ENCODE peak calls at places on chromosomes 3 and 15, in ten cellular contexts. F is mammary epithelial cell, M is neuronal stem cell, R is GM23338, T is endothelial cell of umbilical vein, H is SK-N-SH, A is PC-3, Q is IMR-90, L is A549, C is fibroblast of lung. U is an unnamed sample.

GRCh38 chr3:143826296-143826695 is 22.0 kb downstream of the SLC9A9 start:
- DNase-seq in F (no peak), M (no peak), R (no peak), T (no peak), H (no peak), A (no peak), Q (no peak), L (no peak), C (no peak), U (no peak)

GRCh38 chr3:71360170-71360569 is 223.4 kb downstream of the FOXP1 start:
- DNase-seq in F (no peak), M (no peak), R (no peak), T (no peak), H (no peak), A (no peak), Q (no peak), L (no peak), C (no peak), U (no peak)

GRCh38 chr3:23435318-23435717 is 232.2 kb downstream of the UBE2E2 start:
- DNase-seq in F (no peak), M (no peak), R (peak), T (no peak), H (no peak), A (no peak), Q (no peak), L (no peak), C (peak), U (no peak)

GRCh38 chr3:32495609-32496008 is 7.0 kb downstream of the CMTM6 start:
- DNase-seq in F (peak), M (no peak), R (no peak), T (no peak), H (no peak), A (no peak), Q (no peak), L (no peak), C (no peak), U (no peak)

GRCh38 chr3:127512256-127512655 is 78.3 kb downstream of the TPRA1 start:
- DNase-seq in F (no peak), M (no peak), R (no peak), T (no peak), H (no peak), A (no peak), Q (no peak), L (no peak), C (no peak), U (no peak)

GRCh38 chr15:79475312-79475711 is 43.2 kb downstream of the MINAR1 start:
- DNase-seq in F (peak), M (no peak), R (no peak), T (no peak), H (no peak), A (no peak), Q (peak), L (no peak), C (peak), U (no peak)

GRCh38 chr3:126557415-126557745 is 1.4 kb downstream of the C3orf22 start:
- DNase-seq in F (no peak), M (no peak), R (no peak), T (no peak), H (peak), A (no peak), Q (no peak), L (no peak), C (no peak), U (no peak)

GRCh38 chr3:65902304-65902793 is 136.4 kb downstream of the MAGI1 start:
- DNase-seq in F (peak), M (no peak), R (peak), T (no peak), H (no peak), A (no peak), Q (no peak), L (no peak), C (peak), U (no peak)

GRCh38 chr3:4877173-4877787 is 102.0 kb upstream of the BHLHE40 start:
- DNase-seq in F (no peak), M (no peak), R (no peak), T (no peak), H (no peak), A (no peak), Q (no peak), L (no peak), C (no peak), U (no peak)

GRCh38 chr3:90062631-90063200 is 955.3 kb downstream of the EPHA3 start:
- DNase-seq in F (peak), M (no peak), R (no peak), T (no peak), H (no peak), A (no peak), Q (no peak), L (no peak), C (no peak), U (no peak)

GRCh38 chr15:34282384-34282783 is 55.2 kb downstream of the SLC12A6 start:
- DNase-seq in F (no peak), M (no peak), R (no peak), T (no peak), H (no peak), A (no peak), Q (no peak), L (no peak), C (no peak), U (no peak)

GRCh38 chr3:160577551-160578195 is 12.3 kb upstream of the KPNA4 start:
- DNase-seq in F (peak), M (no peak), R (peak), T (peak), H (no peak), A (peak), Q (peak), L (peak), C (peak), U (no peak)

GRCh38 chr3:111035896-111036295 is 35.7 kb upstream of the NECTIN3 start:
- DNase-seq in F (peak), M (no peak), R (no peak), T (no peak), H (no peak), A (no peak), Q (no peak), L (no peak), C (no peak), U (no peak)

GRCh38 chr3:24533557-24534193 is 39.0 kb upstream of the THRB start:
- DNase-seq in F (no peak), M (no peak), R (no peak), T (no peak), H (no peak), A (no peak), Q (no peak), L (no peak), C (no peak), U (no peak)

GRCh38 chr15:68318008-68318835 is 40.7 kb downstream of the FEM1B start:
- DNase-seq in F (no peak), M (no peak), R (no peak), T (no peak), H (no peak), A (no peak), Q (no peak), L (no peak), C (no peak), U (no peak)

GRCh38 chr3:8456118-8456811 is 45.4 kb upstream of the LMCD1 start:
- DNase-seq in F (no peak), M (no peak), R (no peak), T (no peak), H (no peak), A (peak), Q (peak), L (peak), C (peak), U (no peak)

GRCh38 chr15:92915766-92916435 is 15.8 kb downstream of the CHD2 start:
- DNase-seq in F (no peak), M (no peak), R (peak), T (peak), H (no peak), A (no peak), Q (peak), L (no peak), C (peak), U (no peak)

GRCh38 chr3:173395073-173395411 is 2.5 kb upstream of the NLGN1 start:
- DNase-seq in F (no peak), M (no peak), R (no peak), T (peak), H (no peak), A (peak), Q (no peak), L (no peak), C (peak), U (no peak)

GRCh38 chr3:160130950-160131349 is 94.3 kb upstream of the C3orf80 start:
- DNase-seq in F (no peak), M (no peak), R (no peak), T (peak), H (no peak), A (no peak), Q (peak), L (no peak), C (peak), U (no peak)

GRCh38 chr15:67184208-67184925 is 70.1 kb downstream of the AAGAB start:
- DNase-seq in F (no peak), M (no peak), R (no peak), T (no peak), H (no peak), A (no peak), Q (no peak), L (peak), C (no peak), U (no peak)

GRCh38 chr3:71978150-71978721 is 193.3 kb upstream of the PROK2 start:
- DNase-seq in F (no peak), M (no peak), R (no peak), T (no peak), H (peak), A (no peak), Q (no peak), L (no peak), C (no peak), U (no peak)

GRCh38 chr3:157231071-157231470 is 71.1 kb upstream of the CCNL1 start:
- DNase-seq in F (no peak), M (no peak), R (no peak), T (no peak), H (no peak), A (no peak), Q (peak), L (no peak), C (peak), U (no peak)

GRCh38 chr3:39383913-39384664 is 919 bp downstream of the SLC25A38 start:
- DNase-seq in F (peak), M (peak), R (peak), T (peak), H (peak), A (peak), Q (peak), L (peak), C (peak), U (peak)

GRCh38 chr3:46264002-46264401 is 21.7 kb downstream of the CCR3 start:
- DNase-seq in F (no peak), M (no peak), R (no peak), T (no peak), H (no peak), A (no peak), Q (no peak), L (no peak), C (no peak), U (no peak)

GRCh38 chr3:43244694-43245093 is 41.6 kb upstream of the SNRK start:
- DNase-seq in F (no peak), M (no peak), R (no peak), T (no peak), H (no peak), A (no peak), Q (no peak), L (no peak), C (no peak), U (no peak)

GRCh38 chr15:66862878-66863335 is 160.9 kb downstream of the SMAD6 start:
- DNase-seq in F (peak), M (peak), R (peak), T (peak), H (peak), A (peak), Q (peak), L (peak), C (peak), U (peak)

GRCh38 chr3:139357899-139358298 is 14.1 kb downstream of the MRPS22 start:
- DNase-seq in F (no peak), M (no peak), R (no peak), T (no peak), H (no peak), A (no peak), Q (no peak), L (no peak), C (no peak), U (no peak)

GRCh38 chr3:152737021-152737908 is 97.7 kb upstream of the P2RY1 start:
- DNase-seq in F (peak), M (no peak), R (no peak), T (no peak), H (no peak), A (peak), Q (peak), L (peak), C (peak), U (peak)

GRCh38 chr3:94049267-94049666 is 13.4 kb downstream of the DHFR2 start:
- DNase-seq in F (no peak), M (no peak), R (no peak), T (no peak), H (no peak), A (no peak), Q (no peak), L (no peak), C (no peak), U (no peak)

GRCh38 chr3:72892081-72892763 is 4.4 kb downstream of the GXYLT2 start:
- DNase-seq in F (peak), M (no peak), R (no peak), T (no peak), H (no peak), A (peak), Q (peak), L (no peak), C (peak), U (no peak)

GRCh38 chr3:184262166-184262926 is 993 bp upstream of the CAMK2N2 start:
- DNase-seq in F (peak), M (no peak), R (peak), T (peak), H (peak), A (no peak), Q (peak), L (no peak), C (no peak), U (no peak)

GRCh38 chr3:195033531-195034091 is 237.3 kb downstream of the XXYLT1 start:
- DNase-seq in F (no peak), M (no peak), R (no peak), T (peak), H (no peak), A (peak), Q (no peak), L (no peak), C (peak), U (no peak)

GRCh38 chr15:47339800-47340575 is 377.3 kb upstream of the SEMA6D start:
- DNase-seq in F (no peak), M (no peak), R (no peak), T (no peak), H (no peak), A (no peak), Q (peak), L (no peak), C (no peak), U (no peak)

GRCh38 chr3:125683067-125683844 is 88.0 kb upstream of the OSBPL11 start:
- DNase-seq in F (no peak), M (no peak), R (no peak), T (no peak), H (no peak), A (no peak), Q (no peak), L (no peak), C (no peak), U (no peak)

GRCh38 chr3:10330319-10330718 is 9.4 kb upstream of the SEC13 start:
- DNase-seq in F (no peak), M (no peak), R (no peak), T (no peak), H (no peak), A (no peak), Q (no peak), L (no peak), C (no peak), U (no peak)
- H3K4me2 ChIP-seq in F (no peak), M (no peak), R (no peak), T (no peak), H (no peak), A (no peak), Q (no peak), L (no peak), C (no peak), U (no peak)

GRCh38 chr15:55222588-55222987 is 25.8 kb upstream of the RSL24D1 start:
- DNase-seq in F (no peak), M (no peak), R (no peak), T (no peak), H (no peak), A (no peak), Q (no peak), L (no peak), C (no peak), U (peak)
- H3K4me2 ChIP-seq in F (no peak), M (no peak), R (peak), T (no peak), H (no peak), A (no peak), Q (no peak), L (no peak), C (no peak), U (peak)

GRCh38 chr3:36812240-36812639 is 47.9 kb upstream of the DCLK3 start:
- DNase-seq in F (peak), M (no peak), R (peak), T (no peak), H (no peak), A (peak), Q (no peak), L (no peak), C (no peak), U (no peak)
- H3K4me2 ChIP-seq in F (no peak), M (no peak), R (no peak), T (no peak), H (no peak), A (no peak), Q (no peak), L (no peak), C (no peak), U (no peak)

DNA sequence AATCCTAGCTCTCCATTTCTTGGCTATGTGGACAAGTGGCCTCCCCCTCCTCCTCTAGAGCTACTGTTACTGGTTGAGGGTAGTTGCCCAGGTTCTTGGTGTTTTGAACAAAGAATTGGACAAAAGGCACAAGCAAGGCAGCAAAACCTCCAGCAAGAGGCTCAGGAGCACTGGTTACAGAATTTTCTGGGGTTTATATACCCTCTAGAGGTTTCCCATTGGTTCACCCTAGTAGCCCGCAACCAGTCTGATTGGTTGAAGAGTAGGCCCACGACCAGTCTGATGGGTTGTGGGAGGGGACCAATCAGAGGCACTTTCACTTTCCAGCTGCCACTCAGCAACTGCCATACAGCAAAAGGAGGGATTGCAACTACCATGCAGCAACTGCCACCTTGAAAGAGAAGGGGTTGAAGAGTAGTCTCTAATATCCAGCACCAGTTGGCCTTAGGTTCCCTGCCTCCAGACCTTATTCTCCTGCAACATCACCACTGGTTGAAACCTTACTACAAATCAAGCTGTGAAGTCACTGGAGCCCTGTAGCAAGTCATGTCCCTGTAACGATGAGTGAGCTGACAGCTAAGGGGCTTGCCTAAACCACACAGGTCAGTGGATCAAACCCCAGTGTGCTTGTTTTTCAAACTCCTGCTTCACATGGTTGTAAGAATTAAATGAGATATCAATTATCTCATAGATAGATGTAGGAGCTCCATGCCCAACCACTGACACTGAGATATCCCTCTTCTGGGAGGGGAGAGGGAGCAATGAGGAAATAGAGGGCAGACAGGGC is 2.9 kb upstream of the C15orf39 start:
- DNase-seq in F (peak), M (no peak), R (peak), T (peak), H (no peak), A (peak), Q (peak), L (peak), C (peak), U (peak)
- H3K4me2 ChIP-seq in F (no peak), M (no peak), R (peak), T (no peak), H (no peak), A (no peak), Q (peak), L (no peak), C (no peak), U (peak)

GRCh38 chr3:58502832-58503231 is 10.9 kb downstream of the KCTD6 start:
- DNase-seq in F (no peak), M (no peak), R (no peak), T (no peak), H (no peak), A (no peak), Q (no peak), L (no peak), C (no peak), U (no peak)
- H3K4me2 ChIP-seq in F (no peak), M (no peak), R (no peak), T (no peak), H (no peak), A (no peak), Q (no peak), L (no peak), C (no peak), U (no peak)

DNA sequence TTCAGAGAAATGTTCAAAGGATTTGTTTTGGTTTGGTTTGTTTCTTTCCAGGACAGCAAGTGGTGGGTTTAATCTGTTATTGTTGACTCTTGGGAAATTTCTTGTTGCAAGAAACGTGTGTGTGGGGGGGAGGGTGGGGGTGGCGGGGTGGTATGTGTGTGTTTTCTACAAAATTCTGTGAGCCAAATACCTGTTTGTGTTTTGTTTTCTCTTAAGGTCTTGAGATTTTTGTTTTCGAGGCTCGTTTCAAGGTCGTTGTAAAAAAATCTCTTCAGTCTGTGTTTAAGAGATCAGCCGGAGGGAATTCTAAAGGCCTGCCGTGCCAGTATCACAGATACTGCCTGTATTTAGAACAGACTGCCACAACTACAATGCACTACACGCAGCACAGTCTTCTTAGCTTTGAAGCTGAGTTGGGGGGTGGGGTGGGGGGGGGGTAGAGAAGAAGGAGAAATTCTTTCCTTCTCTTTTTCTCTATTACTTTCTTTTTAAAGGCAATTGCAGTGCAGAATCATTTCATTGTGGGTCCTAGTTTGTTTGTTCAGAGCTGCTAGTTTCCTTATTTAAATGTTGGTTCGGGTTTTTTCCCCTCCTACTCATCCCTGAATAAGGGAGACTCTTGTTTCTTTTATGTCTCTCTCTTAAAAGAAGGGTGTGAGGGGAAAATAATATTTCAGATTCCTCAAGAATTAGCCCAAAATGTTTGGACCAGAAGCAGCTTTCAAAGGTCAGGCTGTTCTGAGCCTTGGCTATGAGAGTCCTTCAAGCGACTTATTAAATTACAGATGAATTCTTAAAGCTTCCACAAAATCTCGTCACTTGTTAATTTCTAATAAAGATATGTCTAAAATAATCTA is 1.4 kb upstream of the BCL6 start:
- DNase-seq in F (peak), M (no peak), R (peak), T (no peak), H (no peak), A (peak), Q (peak), L (no peak), C (peak), U (no peak)
- H3K4me2 ChIP-seq in F (peak), M (no peak), R (peak), T (peak), H (peak), A (peak), Q (peak), L (peak), C (peak), U (no peak)

GRCh38 chr3:49026536-49026935 is 2.7 kb downstream of the IMPDH2 start:
- DNase-seq in F (no peak), M (no peak), R (no peak), T (no peak), H (no peak), A (no peak), Q (no peak), L (no peak), C (no peak), U (no peak)
- H3K4me2 ChIP-seq in F (no peak), M (no peak), R (no peak), T (no peak), H (no peak), A (no peak), Q (no peak), L (no peak), C (no peak), U (no peak)

U was measured in MM.1S.